ENCODE peak calls at places on chromosome X, in ten cellular contexts. V, A, F, R, J, L, U, O, Z and D are unnamed samples.

GRCh38 chrX:132031867-132032266 is 8.8 kb downstream of the STK26 start:
- DNase-seq in V (no peak), A (no peak), F (no peak), R (no peak), J (no peak), L (no peak), U (no peak), O (no peak), Z (no peak), D (no peak)

GRCh38 chrX:63855896-63856295 is 70.9 kb upstream of the ARHGEF9 start:
- DNase-seq in V (no peak), A (no peak), F (no peak), R (no peak), J (no peak), L (no peak), U (no peak), O (no peak), Z (no peak), D (no peak)

GRCh38 chrX:44873415-44874270 is 655 bp downstream of the KDM6A start:
- DNase-seq in V (no peak), A (peak; percentile 64), F (peak; percentile 21), R (peak; percentile 74), J (no peak), L (peak; percentile 36), U (peak; percentile 53), O (peak; percentile 55), Z (peak; percentile 40), D (no peak)

GRCh38 chrX:153226344-153227190 is 47.5 kb downstream of the MAGEA1 start:
- DNase-seq in V (no peak), A (no peak), F (no peak), R (no peak), J (no peak), L (no peak), U (peak; percentile 83), O (no peak), Z (no peak), D (no peak)

GRCh38 chrX:39730671-39731389 is 366.9 kb downstream of the BCOR start:
- DNase-seq in V (no peak), A (peak; percentile 67), F (peak; percentile 34), R (peak; percentile 72), J (peak; percentile 34), L (peak; percentile 62), U (peak; percentile 62), O (peak; percentile 55), Z (peak; percentile 69), D (no peak)

GRCh38 chrX:155819966-155820491 is 61.1 kb upstream of the VAMP7 start:
- DNase-seq in V (peak; percentile 56), A (peak; percentile 22), F (peak; percentile 68), R (peak; percentile 13), J (peak; percentile 59), L (peak; percentile 52), U (peak; percentile 44), O (peak; percentile 17), Z (peak; percentile 46), D (peak; percentile 70)

GRCh38 chrX:110082156-110082555 is 79.2 kb downstream of the TMEM164 start:
- DNase-seq in V (no peak), A (no peak), F (no peak), R (no peak), J (no peak), L (no peak), U (no peak), O (no peak), Z (no peak), D (no peak)

GRCh38 chrX:45749375-45749774 is 548.7 kb upstream of the DIPK2B start:
- DNase-seq in V (no peak), A (no peak), F (no peak), R (no peak), J (no peak), L (no peak), U (no peak), O (no peak), Z (no peak), D (no peak)

GRCh38 chrX:10549280-10549679 is 71.1 kb downstream of the MID1 start:
- DNase-seq in V (peak; percentile 6), A (no peak), F (peak; percentile 37), R (no peak), J (no peak), L (no peak), U (no peak), O (no peak), Z (no peak), D (peak; percentile 4)

GRCh38 chrX:39922497-39922896 is 175.3 kb downstream of the BCOR start:
- DNase-seq in V (no peak), A (no peak), F (peak; percentile 4), R (no peak), J (no peak), L (no peak), U (no peak), O (no peak), Z (no peak), D (no peak)

GRCh38 chrX:38142598-38142997 is 78.1 kb downstream of the SRPX start:
- DNase-seq in V (no peak), A (no peak), F (no peak), R (no peak), J (no peak), L (no peak), U (no peak), O (no peak), Z (no peak), D (no peak)

GRCh38 chrX:118025193-118025592 is 91.4 kb downstream of the KLHL13 start:
- DNase-seq in V (no peak), A (no peak), F (no peak), R (no peak), J (no peak), L (no peak), U (no peak), O (no peak), Z (no peak), D (no peak)

GRCh38 chrX:53859890-53860289 is 173.4 kb upstream of the HUWE1 start:
- DNase-seq in V (no peak), A (no peak), F (no peak), R (no peak), J (no peak), L (no peak), U (no peak), O (no peak), Z (no peak), D (no peak)

GRCh38 chrX:142978130-142978684 is 47.5 kb upstream of the SPANXN4 start:
- DNase-seq in V (no peak), A (no peak), F (no peak), R (no peak), J (no peak), L (no peak), U (no peak), O (no peak), Z (no peak), D (no peak)

GRCh38 chrX:148541461-148541983 is 41.1 kb downstream of the AFF2 start:
- DNase-seq in V (no peak), A (no peak), F (no peak), R (no peak), J (no peak), L (no peak), U (no peak), O (no peak), Z (no peak), D (no peak)

GRCh38 chrX:40388441-40388840 is 192.3 kb upstream of the ATP6AP2 start:
- DNase-seq in V (no peak), A (no peak), F (no peak), R (no peak), J (no peak), L (no peak), U (no peak), O (no peak), Z (no peak), D (no peak)

GRCh38 chrX:36364262-36364661 is 444.7 kb downstream of the CFAP47 start:
- DNase-seq in V (no peak), A (no peak), F (no peak), R (no peak), J (no peak), L (no peak), U (no peak), O (no peak), Z (no peak), D (no peak)

GRCh38 chrX:107718156-107718621 is 57.4 kb downstream of the TSC22D3 start:
- DNase-seq in V (peak; percentile 61), A (peak; percentile 64), F (peak; percentile 60), R (peak; percentile 59), J (no peak), L (peak; percentile 69), U (peak; percentile 73), O (peak; percentile 61), Z (no peak), D (peak; percentile 28)

GRCh38 chrX:9897761-9898161 is 69.4 kb upstream of the CLDN34 start:
- DNase-seq in V (no peak), A (no peak), F (no peak), R (no peak), J (no peak), L (no peak), U (no peak), O (no peak), Z (no peak), D (no peak)

GRCh38 chrX:115960440-115961084 is 210.0 kb upstream of the AGTR2 start:
- DNase-seq in V (no peak), A (no peak), F (no peak), R (no peak), J (no peak), L (no peak), U (no peak), O (no peak), Z (no peak), D (peak; percentile 60)

GRCh38 chrX:149497626-149498025 is 7.5 kb downstream of the IDS start:
- DNase-seq in V (no peak), A (no peak), F (no peak), R (no peak), J (no peak), L (no peak), U (no peak), O (no peak), Z (no peak), D (no peak)

GRCh38 chrX:109922183-109922582 is 80.7 kb upstream of the TMEM164 start:
- DNase-seq in V (no peak), A (no peak), F (no peak), R (no peak), J (no peak), L (no peak), U (no peak), O (no peak), Z (no peak), D (no peak)

GRCh38 chrX:39907964-39908616 is 189.7 kb downstream of the BCOR start:
- DNase-seq in V (no peak), A (peak; percentile 73), F (no peak), R (no peak), J (no peak), L (no peak), U (no peak), O (no peak), Z (peak; percentile 52), D (no peak)

GRCh38 chrX:23511783-23512182 is 155.5 kb upstream of the PRDX4 start:
- DNase-seq in V (no peak), A (no peak), F (no peak), R (no peak), J (no peak), L (no peak), U (no peak), O (no peak), Z (no peak), D (peak; percentile 15)

GRCh38 chrX:55342533-55343501 is 78.1 kb upstream of the PAGE3 start:
- DNase-seq in V (peak; percentile 21), A (no peak), F (peak; percentile 4), R (peak; percentile 15), J (no peak), L (peak; percentile 62), U (no peak), O (no peak), Z (no peak), D (no peak)

GRCh38 chrX:134396174-134396573 is 63.8 kb upstream of the HPRT1 start:
- DNase-seq in V (no peak), A (no peak), F (peak; percentile 26), R (no peak), J (no peak), L (no peak), U (no peak), O (no peak), Z (no peak), D (no peak)

GRCh38 chrX:132689741-132690140 is 200.9 kb upstream of the MBNL3 start:
- DNase-seq in V (no peak), A (no peak), F (no peak), R (no peak), J (no peak), L (no peak), U (no peak), O (no peak), Z (no peak), D (no peak)

GRCh38 chrX:38817004-38817703 is 15.9 kb downstream of the MID1IP1 start:
- DNase-seq in V (no peak), A (peak; percentile 24), F (no peak), R (no peak), J (no peak), L (peak; percentile 18), U (peak; percentile 3), O (no peak), Z (peak; percentile 53), D (no peak)